ENCODE peak calls at places on chromosomes 7 and 10, in seven cellular contexts. K is AG04450, M is cardiac fibroblast, D is heart left ventricle, Q is stomach, S is astrocyte of the spinal cord, P is esophagus muscularis mucosa. G is an unnamed sample.

GRCh38 chr10:27391916-27392315 is 112.2 kb upstream of the RAB18 start:
- DNase-seq in K (no peak), M (no peak), D (no peak), Q (no peak), S (no peak), P (no peak), G (no peak)

GRCh38 chr10:87861566-87861952 is 1.8 kb downstream of the KLLN start:
- DNase-seq in K (peak; percentile 53), M (peak; percentile 93), D (peak; percentile 92), Q (peak; percentile 88), S (peak; percentile 67), P (peak; percentile 94), G (peak; percentile 63)

GRCh38 chr7:27520828-27521790 is 141.6 kb downstream of the HIBADH start:
- DNase-seq in K (peak; percentile 55), M (peak; percentile 57), D (no peak), Q (peak; percentile 28), S (peak; percentile 31), P (no peak), G (peak; percentile 56)

GRCh38 chr10:14259696-14260595 is 70.8 kb downstream of the FRMD4A start:
- DNase-seq in K (no peak), M (peak; percentile 56), D (no peak), Q (no peak), S (peak; percentile 82), P (peak; percentile 88), G (no peak)

GRCh38 chr7:23357190-23358093 is 58.3 kb downstream of the MALSU1 start:
- DNase-seq in K (no peak), M (peak; percentile 78), D (no peak), Q (no peak), S (peak; percentile 68), P (no peak), G (no peak)

GRCh38 chr10:124414077-124414476 is 4.6 kb downstream of the OAT start:
- DNase-seq in K (no peak), M (peak; percentile 18), D (no peak), Q (no peak), S (peak; percentile 11), P (no peak), G (peak; percentile 70)

GRCh38 chr10:120949511-120950102 is 98.4 kb downstream of the WDR11 start:
- DNase-seq in K (no peak), M (peak; percentile 21), D (no peak), Q (no peak), S (peak; percentile 9), P (no peak), G (no peak)

GRCh38 chr10:119333146-119333792 is 125.9 kb downstream of the GRK5 start:
- DNase-seq in K (no peak), M (peak; percentile 46), D (peak; percentile 21), Q (no peak), S (peak; percentile 61), P (no peak), G (no peak)

GRCh38 chr7:30913821-30914515 is 2.3 kb downstream of the AQP1 start:
- DNase-seq in K (no peak), M (no peak), D (no peak), Q (no peak), S (no peak), P (no peak), G (no peak)

GRCh38 chr10:110163192-110163773 is 44.1 kb upstream of the MXI1 start:
- DNase-seq in K (no peak), M (no peak), D (no peak), Q (no peak), S (no peak), P (no peak), G (no peak)

GRCh38 chr10:22988581-22989360 is 60.9 kb downstream of the ARMC3 start:
- DNase-seq in K (peak; percentile 23), M (peak; percentile 74), D (no peak), Q (peak; percentile 67), S (peak; percentile 75), P (no peak), G (no peak)

GRCh38 chr10:72146559-72147323 is 58.4 kb upstream of the SPOCK2 start:
- DNase-seq in K (no peak), M (no peak), D (no peak), Q (no peak), S (no peak), P (no peak), G (no peak)
- TF ChIP-seq CTCF in K (no peak), M (no peak), D (no peak), Q (no peak), S (no peak), P (no peak), G (no peak)

DNA sequence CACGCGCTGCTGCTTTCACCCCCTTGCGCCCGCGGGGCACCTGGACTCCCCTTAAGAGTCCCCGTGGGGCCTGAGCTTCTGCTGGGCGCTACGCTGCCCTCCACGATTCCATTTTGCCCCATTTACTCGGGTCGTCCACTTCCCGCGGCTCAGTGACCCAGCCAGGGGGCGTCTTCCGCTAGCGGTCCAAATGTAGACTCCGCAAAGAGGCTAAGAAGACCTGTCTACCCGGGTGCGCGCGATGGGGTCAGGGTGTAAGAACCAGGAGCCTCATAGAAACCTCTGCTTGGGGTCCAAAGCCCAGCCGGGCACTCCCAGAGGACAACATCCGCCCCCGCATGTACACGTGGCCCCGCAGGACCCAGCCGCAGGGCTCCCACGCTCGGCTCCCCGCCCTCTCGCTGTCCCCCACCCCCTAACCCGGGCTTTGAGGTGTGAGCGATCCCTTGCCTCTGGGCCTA is 5.2 kb upstream of the HMX2 start:
- DNase-seq in K (no peak), M (no peak), D (no peak), Q (no peak), S (no peak), P (peak; percentile 86), G (no peak)
- H3K4me3 ChIP-seq in K (no peak overlapping the region), M (no peak overlapping the region), D (no peak overlapping the region), Q (no peak overlapping the region), S (no peak overlapping the region), P (no peak overlapping the region), G (no peak overlapping the region)

DNA sequence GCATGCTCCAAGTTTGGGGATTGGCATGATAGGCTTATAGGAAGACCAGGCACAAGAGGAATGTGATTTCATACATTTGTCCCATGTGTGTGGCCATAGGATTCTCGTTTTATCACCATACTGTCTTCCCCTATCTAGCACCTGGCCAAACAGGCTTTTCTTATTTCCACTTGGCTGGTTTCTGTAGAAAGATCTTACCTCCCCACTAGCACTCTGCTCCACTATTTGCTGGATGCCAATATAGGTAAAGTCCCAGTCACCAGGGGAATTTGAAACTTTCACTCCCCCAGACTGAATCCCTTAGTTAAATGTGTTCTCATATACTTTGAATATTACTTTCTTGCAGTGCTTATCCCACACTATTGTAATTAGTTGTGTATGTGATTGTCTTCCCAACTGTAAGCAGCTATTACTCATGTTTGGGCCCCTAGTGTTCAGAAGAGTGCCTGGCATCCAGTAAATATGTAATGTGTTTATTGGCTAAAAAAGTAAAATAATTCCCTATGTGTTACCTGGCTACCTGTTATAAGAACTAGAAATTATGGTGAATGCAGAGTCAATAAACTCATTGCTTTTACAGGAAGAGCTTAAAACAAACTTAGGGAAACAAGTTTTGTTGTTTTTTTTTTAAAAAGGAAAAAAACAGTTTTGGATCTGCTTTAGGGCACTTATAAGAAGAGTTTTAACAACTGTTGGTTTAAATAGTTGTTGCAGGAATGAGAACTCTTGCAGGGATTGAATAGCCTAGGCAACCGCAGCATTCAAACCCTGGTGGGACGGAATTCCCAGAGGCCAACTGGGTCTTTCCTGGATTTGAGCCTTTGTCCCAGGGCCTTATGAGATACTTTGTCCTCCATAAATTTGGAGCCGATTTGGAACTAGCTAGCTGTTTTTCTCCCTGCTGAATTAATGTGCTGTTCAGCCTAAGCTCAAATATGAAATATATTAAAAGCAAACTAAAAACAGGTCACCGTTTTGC is 109.2 kb downstream of the LRMDA start:
- DNase-seq in K (no peak), M (no peak), D (no peak), Q (no peak), S (no peak), P (no peak), G (no peak)
- TF ChIP-seq CTCF in K (no peak), M (peak; percentile 21), D (no peak), Q (no peak), S (no peak), P (no peak), G (peak; percentile 50)

GRCh38 chr7:138755331-138755747 is 42.5 kb upstream of the TMEM213 start:
- DNase-seq in K (no peak), M (no peak), D (no peak), Q (no peak), S (peak; percentile 15), P (no peak), G (no peak)
- H3K4me3 ChIP-seq in K (no peak overlapping the region), M (no peak overlapping the region), D (no peak overlapping the region), Q (no peak overlapping the region), S (no peak overlapping the region), P (no peak overlapping the region), G (no peak overlapping the region)

GRCh38 chr10:95208702-95209391 is 14.8 kb downstream of the ACSM6 start:
- DNase-seq in K (no peak), M (peak; percentile 37), D (no peak), Q (no peak), S (peak; percentile 24), P (no peak), G (no peak)
- TF ChIP-seq CTCF in K (peak; percentile 56), M (no peak), D (peak; percentile 49), Q (no peak), S (no peak), P (no peak), G (peak; percentile 42)

GRCh38 chr10:97025613-97026242 is 160.0 kb downstream of the SLIT1 start:
- DNase-seq in K (no peak), M (peak; percentile 63), D (no peak), Q (peak; percentile 73), S (peak; percentile 23), P (no peak), G (no peak)
- H3K4me3 ChIP-seq in K (no peak overlapping the region), M (no peak overlapping the region), D (no peak overlapping the region), Q (no peak overlapping the region), S (no peak overlapping the region), P (no peak overlapping the region), G (no peak overlapping the region)

G was measured in retinal pigment epithelial cell.